ENCODE peak calls at places on chromosomes 16 and 17, in eight cellular contexts. V, T, W, X, Y, Q, D and R are unnamed samples.

GRCh38 chr16:50154369-50154947 is 1.4 kb downstream of the TENT4B start:
- DNase-seq in V (no peak), T (no peak), W (peak; percentile 11), X (no peak), Y (peak; percentile 13), Q (no peak), D (peak; percentile 48), R (peak; percentile 6)

GRCh38 chr16:71867934-71868333 is 16.0 kb downstream of the ZNF821 start:
- DNase-seq in V (no peak), T (no peak), W (no peak), X (no peak), Y (no peak), Q (no peak), D (no peak), R (peak; percentile 58)

GRCh38 chr16:11499295-11500089 is 87.2 kb downstream of the LITAF start:
- DNase-seq in V (no peak), T (no peak), W (peak; percentile 20), X (no peak), Y (no peak), Q (no peak), D (no peak), R (no peak)

GRCh38 chr17:31593806-31594205 is 202.3 kb downstream of the RAB11FIP4 start:
- DNase-seq in V (no peak), T (no peak), W (no peak), X (no peak), Y (no peak), Q (no peak), D (peak; percentile 97), R (no peak)

GRCh38 chr16:9165601-9166220 is 74.3 kb downstream of the HAPSTR1 start:
- DNase-seq in V (no peak), T (no peak), W (no peak), X (no peak), Y (no peak), Q (no peak), D (no peak), R (peak; percentile 64)

GRCh38 chr16:57694191-57694555 is 433 bp upstream of the DRC7 start:
- DNase-seq in V (no peak), T (no peak), W (no peak), X (no peak), Y (no peak), Q (no peak), D (no peak), R (no peak)

GRCh38 chr17:66191607-66192377 is at the start of gene CEP112:
- DNase-seq in V (peak; percentile 93), T (peak; percentile 87), W (peak; percentile 96), X (peak; percentile 82), Y (peak; percentile 20), Q (peak; percentile 20), D (peak; percentile 84), R (peak; percentile 92)

GRCh38 chr16:57315401-57315800 is 30.9 kb upstream of the PLLP start:
- DNase-seq in V (no peak), T (no peak), W (peak; percentile 56), X (no peak), Y (no peak), Q (no peak), D (no peak), R (no peak)

GRCh38 chr16:78474762-78475161 is 375.3 kb downstream of the WWOX start:
- DNase-seq in V (no peak), T (no peak), W (no peak), X (no peak), Y (no peak), Q (no peak), D (no peak), R (no peak)

GRCh38 chr17:49016775-49017463 is 19.7 kb downstream of the IGF2BP1 start:
- DNase-seq in V (peak; percentile 9), T (no peak), W (peak; percentile 90), X (no peak), Y (no peak), Q (no peak), D (peak; percentile 95), R (no peak)

GRCh38 chr16:25014500-25015147 is 545 bp downstream of the ARHGAP17 start:
- DNase-seq in V (peak; percentile 74), T (no peak), W (peak; percentile 67), X (peak; percentile 26), Y (peak; percentile 39), Q (peak; percentile 63), D (peak; percentile 67), R (peak; percentile 66)

GRCh38 chr16:58032710-58033293 is 7.2 kb downstream of the MMP15 start:
- DNase-seq in V (no peak), T (no peak), W (no peak), X (no peak), Y (peak; percentile 25), Q (peak; percentile 35), D (peak; percentile 36), R (peak; percentile 83)

GRCh38 chr17:47785538-47786123 is 36.0 kb downstream of the OSBPL7 start:
- DNase-seq in V (no peak), T (no peak), W (no peak), X (no peak), Y (no peak), Q (no peak), D (peak; percentile 55), R (peak; percentile 36)

GRCh38 chr16:2147981-2148671 is at the start of gene RAB26:
- DNase-seq in V (peak; percentile 72), T (no peak), W (no peak), X (peak; percentile 53), Y (peak; percentile 62), Q (peak; percentile 62), D (peak; percentile 81), R (peak; percentile 78)